ENCODE peak calls at places on chromosome 1, in seven cellular contexts. A is astrocyte of the spinal cord; R is activated CD4-positive, alpha-beta T cell treated with anti-CD3 and anti-CD28 coated beads, Interleukin-2, amount 50 U/mL, for 1 hour; X is activated CD4-positive, CD25-positive, alpha-beta regulatory T cell; H is cardiac muscle cell; C is HFFc6; P is NCI-H345. V is an unnamed sample.

GRCh38 chr1:196607940-196608339 is 300 bp downstream of the KCNT2 start:
- DNase-seq in A (peak; percentile 20), R (no peak), X (no peak), H (no peak), C (no peak), P (peak; percentile 22), V (peak; percentile 29)

GRCh38 chr1:100866041-100866900 is 28.4 kb downstream of the EXTL2 start:
- DNase-seq in A (peak; percentile 66), R (no peak), X (no peak), H (peak; percentile 49), C (peak; percentile 3), P (no peak), V (peak; percentile 78)

GRCh38 chr1:94871031-94871430 is 50.9 kb downstream of the SLC44A3 start:
- DNase-seq in A (peak; percentile 70), R (no peak), X (no peak), H (no peak), C (no peak), P (no peak), V (no peak)

GRCh38 chr1:22711591-22712501 is 1.2 kb downstream of the EPHB2 start:
- DNase-seq in A (peak; percentile 38), R (no peak), X (no peak), H (peak; percentile 73), C (no peak), P (peak; percentile 11), V (peak; percentile 48)

GRCh38 chr1:115134850-115135484 is 45.7 kb upstream of the TSPAN2 start:
- DNase-seq in A (peak; percentile 61), R (no peak), X (no peak), H (no peak), C (peak; percentile 95), P (no peak), V (peak; percentile 12)

GRCh38 chr1:27967106-27967883 is 7.5 kb downstream of the XKR8 start:
- DNase-seq in A (no peak), R (no peak), X (no peak), H (no peak), C (no peak), P (no peak), V (no peak)

GRCh38 chr1:94541175-94542087 is at the start of gene F3:
- DNase-seq in A (peak; percentile 88), R (peak; percentile 33), X (peak; percentile 46), H (peak; percentile 85), C (peak; percentile 88), P (peak; percentile 89), V (peak; percentile 87)

GRCh38 chr1:44237721-44238457 is 24.6 kb downstream of the DMAP1 start:
- DNase-seq in A (peak; percentile 34), R (peak; percentile 21), X (no peak), H (peak; percentile 83), C (peak; percentile 6), P (no peak), V (peak; percentile 40)

GRCh38 chr1:9101510-9102146 is 27.3 kb downstream of the GPR157 start:
- DNase-seq in A (peak; percentile 60), R (no peak), X (no peak), H (peak; percentile 53), C (peak; percentile 58), P (peak; percentile 64), V (peak; percentile 51)

GRCh38 chr1:28758420-28758819 is 21.7 kb downstream of the YTHDF2 start:
- DNase-seq in A (no peak), R (no peak), X (no peak), H (no peak), C (no peak), P (no peak), V (no peak)

V was measured in endothelial cell of umbilical vein.